ENCODE peak calls at places on chromosome 1, in four cellular contexts. Q, T, I and X are unnamed samples.

GRCh38 chr1:206631085-206631509 is 4.2 kb upstream of the DYRK3 start:
- DNase-seq in Q (peak; percentile 77), T (peak; percentile 95), I (peak; percentile 90), X (peak; percentile 88)

GRCh38 chr1:16112558-16113555 is 39.4 kb upstream of the FAM131C start:
- DNase-seq in Q (peak; percentile 59), T (no peak), I (no peak), X (no peak)

GRCh38 chr1:192544983-192545393 is 30.6 kb upstream of the RGS1 start:
- DNase-seq in Q (no peak), T (no peak), I (no peak), X (no peak)

GRCh38 chr1:232291681-232292080 is 338.3 kb downstream of the SIPA1L2 start:
- DNase-seq in Q (no peak), T (no peak), I (no peak), X (no peak)

GRCh38 chr1:36156329-36157114 is 562 bp downstream of the MAP7D1 start:
- DNase-seq in Q (peak; percentile 50), T (peak; percentile 36), I (peak; percentile 53), X (no peak)

GRCh38 chr1:24022611-24023359 is 42.7 kb upstream of the SRSF10 start:
- DNase-seq in Q (peak; percentile 86), T (no peak), I (no peak), X (no peak)

GRCh38 chr1:15008783-15009709 is 144.5 kb upstream of the TMEM51 start:
- DNase-seq in Q (no peak), T (no peak), I (no peak), X (no peak)

GRCh38 chr1:203765029-203765837 is at the start of gene LAX1:
- DNase-seq in Q (no peak), T (no peak), I (no peak), X (no peak)

GRCh38 chr1:94947453-94947852 is 20.5 kb upstream of the CNN3 start:
- DNase-seq in Q (peak; percentile 89), T (no peak), I (no peak), X (no peak)

GRCh38 chr1:206534552-206534951 is 27.2 kb downstream of the RASSF5 start:
- DNase-seq in Q (no peak), T (no peak), I (no peak), X (no peak)

GRCh38 chr1:47575855-47576757 is 138.3 kb downstream of the FOXD2 start:
- DNase-seq in Q (peak; percentile 38), T (no peak), I (no peak), X (no peak)